ENCODE peak calls at places on chromosome 15, in six cellular contexts. M is colonic mucosa, T is RWPE2, E is fibroblast of lung, Y is aorta, C is right atrium auricular region. F is an unnamed sample.

GRCh38 chr15:86591994-86592746 is 512.5 kb downstream of the AGBL1 start:
- DNase-seq in M (peak; percentile 26), T (no peak), E (no peak), Y (no peak), C (no peak), F (no peak)

GRCh38 chr15:63474810-63475316 is 29.5 kb upstream of the USP3 start:
- DNase-seq in M (peak; percentile 59), T (no peak), E (no peak), Y (no peak), C (no peak), F (no peak)

GRCh38 chr15:83324799-83325198 is 40.3 kb upstream of the BNC1 start:
- DNase-seq in M (no peak), T (no peak), E (no peak), Y (no peak), C (no peak), F (no peak)

GRCh38 chr15:61997786-61998185 is 62.5 kb downstream of the VPS13C start:
- DNase-seq in M (no peak), T (no peak), E (no peak), Y (no peak), C (no peak), F (no peak)

GRCh38 chr15:66850078-66850991 is 148.3 kb downstream of the SMAD6 start:
- DNase-seq in M (peak; percentile 17), T (peak; percentile 64), E (no peak), Y (peak; percentile 83), C (peak; percentile 81), F (no peak)

GRCh38 chr15:52004806-52005205 is 14.2 kb upstream of the MAPK6 start:
- DNase-seq in M (no peak), T (no peak), E (no peak), Y (no peak), C (no peak), F (no peak)

GRCh38 chr15:27973886-27974285 is 125.2 kb downstream of the OCA2 start:
- DNase-seq in M (no peak), T (no peak), E (no peak), Y (no peak), C (no peak), F (no peak)

GRCh38 chr15:53351373-53351772 is 408.1 kb downstream of the WDR72 start:
- DNase-seq in M (no peak), T (no peak), E (no peak), Y (no peak), C (no peak), F (no peak)

GRCh38 chr15:87033056-87033455 is 953.4 kb downstream of the AGBL1 start:
- DNase-seq in M (no peak), T (no peak), E (no peak), Y (no peak), C (no peak), F (no peak)

GRCh38 chr15:97976766-97977503 is 16.4 kb downstream of the ARRDC4 start:
- DNase-seq in M (no peak), T (no peak), E (no peak), Y (no peak), C (no peak), F (no peak)

GRCh38 chr15:68183886-68184285 is 21.2 kb downstream of the CALML4 start:
- DNase-seq in M (no peak), T (no peak), E (no peak), Y (no peak), C (no peak), F (no peak)

GRCh38 chr15:38683382-38684242 is 119.0 kb upstream of the RASGRP1 start:
- DNase-seq in M (peak; percentile 65), T (no peak), E (peak; percentile 29), Y (no peak), C (no peak), F (peak; percentile 22)

GRCh38 chr15:51083641-51084040 is 11.1 kb downstream of the TNFAIP8L3 start:
- DNase-seq in M (no peak), T (no peak), E (no peak), Y (no peak), C (no peak), F (no peak)

GRCh38 chr15:99568548-99569352 is 3.0 kb downstream of the MEF2A start:
- DNase-seq in M (no peak), T (no peak), E (peak; percentile 70), Y (no peak), C (no peak), F (no peak)

GRCh38 chr15:78671626-78672211 is 30.7 kb upstream of the CHRNB4 start:
- DNase-seq in M (no peak), T (no peak), E (no peak), Y (no peak), C (no peak), F (no peak)

GRCh38 chr15:100999369-100999768 is 80.2 kb downstream of the LRRK1 start:
- DNase-seq in M (no peak), T (no peak), E (peak; percentile 56), Y (no peak), C (peak; percentile 34), F (no peak)

GRCh38 chr15:82919231-82919886 is 33.2 kb downstream of the HOMER2 start:
- DNase-seq in M (peak; percentile 33), T (no peak), E (no peak), Y (no peak), C (no peak), F (no peak)

GRCh38 chr15:92666780-92667179 is 11.2 kb upstream of the FAM174B start:
- DNase-seq in M (no peak), T (no peak), E (no peak), Y (no peak), C (peak; percentile 70), F (no peak)

GRCh38 chr15:77187751-77188464 is 117.0 kb upstream of the TSPAN3 start:
- DNase-seq in M (peak; percentile 32), T (no peak), E (peak; percentile 58), Y (no peak), C (peak; percentile 63), F (peak; percentile 57)

GRCh38 chr15:95565702-95566101 is 764.8 kb upstream of the NR2F2 start:
- DNase-seq in M (no peak), T (no peak), E (no peak), Y (no peak), C (no peak), F (no peak)

GRCh38 chr15:58509556-58509955 is 77.8 kb downstream of the LIPC start:
- DNase-seq in M (no peak), T (no peak), E (no peak), Y (no peak), C (no peak), F (no peak)

GRCh38 chr15:40845511-40846284 is 1.9 kb downstream of the SPINT1 start:
- DNase-seq in M (peak; percentile 91), T (peak; percentile 98), E (peak; percentile 30), Y (peak; percentile 34), C (no peak), F (no peak)

GRCh38 chr15:40844543-40844981 is 714 bp downstream of the SPINT1 start:
- DNase-seq in M (no peak), T (no peak), E (peak; percentile 16), Y (peak; percentile 81), C (no peak), F (no peak)

GRCh38 chr15:40845036-40845435 is 1.2 kb downstream of the SPINT1 start:
- DNase-seq in M (no peak), T (no peak), E (no peak), Y (no peak), C (no peak), F (no peak)

GRCh38 chr15:40847225-40847961 is 3.5 kb downstream of the SPINT1 start:
- DNase-seq in M (peak; percentile 97), T (no peak), E (peak; percentile 36), Y (peak; percentile 67), C (no peak), F (no peak)

DNA sequence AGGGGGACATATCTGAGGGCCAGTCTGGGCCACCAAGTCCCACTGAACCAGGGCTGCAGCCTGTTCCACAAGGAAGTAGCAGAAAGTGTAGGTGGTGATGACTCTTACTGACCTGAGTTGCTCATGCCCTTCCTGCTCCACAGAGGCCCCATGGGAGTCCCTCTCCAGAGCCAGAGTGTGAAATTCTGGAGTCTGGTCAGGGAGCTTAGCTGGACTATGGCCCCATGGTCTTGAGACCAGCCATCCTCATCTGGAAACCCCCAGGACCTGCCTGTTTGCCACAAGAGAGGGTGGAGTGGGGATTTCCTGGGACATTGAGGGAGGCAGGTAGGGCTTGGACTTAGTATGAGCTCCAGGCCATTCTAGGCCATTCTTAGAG is 3.0 kb downstream of the SPINT1 start:
- DNase-seq in M (no peak), T (no peak), E (no peak), Y (peak; percentile 30), C (no peak), F (no peak)
- H3K27ac ChIP-seq in M (peak overlapping the region; percentile 96), T (peak overlapping the region; percentile 90), E (no peak overlapping the region), Y (no peak overlapping the region), C (no peak overlapping the region), F (no peak overlapping the region)

GRCh38 chr15:40034186-40034946 is 4.6 kb downstream of the SRP14 start:
- DNase-seq in M (no peak), T (no peak), E (no peak), Y (no peak), C (no peak), F (no peak)
- H3K27ac ChIP-seq in M (no peak overlapping the region), T (no peak overlapping the region), E (no peak overlapping the region), Y (no peak overlapping the region), C (no peak overlapping the region), F (no peak overlapping the region)

DNA sequence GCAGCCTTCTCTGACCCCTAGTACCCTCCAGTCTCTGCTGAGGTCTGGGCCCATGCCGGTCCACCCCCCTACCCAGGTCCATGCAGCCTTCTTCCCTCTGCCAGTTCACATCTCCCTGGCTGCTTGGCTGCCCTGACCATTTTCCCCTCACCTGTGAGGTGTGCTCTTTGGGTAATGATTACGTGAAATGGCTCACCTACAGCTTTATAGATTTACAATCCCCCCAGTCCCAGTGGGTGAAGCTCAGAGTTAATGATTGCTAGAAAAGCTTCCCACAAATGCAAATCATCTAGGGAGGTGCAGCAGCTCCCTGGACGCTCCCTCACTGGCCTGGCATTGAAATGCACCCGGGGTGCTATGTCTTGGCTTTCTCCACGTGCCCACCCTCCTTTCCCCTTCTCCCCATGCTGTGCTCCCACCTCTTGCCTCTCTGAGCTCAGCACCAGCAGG is 18.7 kb downstream of the PAQR5 start:
- DNase-seq in M (peak; percentile 76), T (peak; percentile 50), E (no peak), Y (no peak), C (no peak), F (no peak)
- H3K27ac ChIP-seq in M (peak overlapping the region; percentile 87), T (no peak overlapping the region), E (no peak overlapping the region), Y (no peak overlapping the region), C (no peak overlapping the region), F (no peak overlapping the region)

GRCh38 chr15:71362556-71362955 is 247.3 kb downstream of the THSD4 start:
- DNase-seq in M (no peak), T (no peak), E (no peak), Y (no peak), C (no peak), F (no peak)

GRCh38 chr15:71364117-71364584 is 248.9 kb downstream of the THSD4 start:
- DNase-seq in M (peak; percentile 57), T (peak; percentile 86), E (no peak), Y (no peak), C (no peak), F (no peak)

GRCh38 chr15:71362987-71363968 is 248.0 kb downstream of the THSD4 start:
- DNase-seq in M (no peak), T (no peak), E (no peak), Y (no peak), C (no peak), F (no peak)

GRCh38 chr15:71366926-71367325 is 251.7 kb downstream of the THSD4 start:
- DNase-seq in M (no peak), T (no peak), E (no peak), Y (no peak), C (no peak), F (no peak)

DNA sequence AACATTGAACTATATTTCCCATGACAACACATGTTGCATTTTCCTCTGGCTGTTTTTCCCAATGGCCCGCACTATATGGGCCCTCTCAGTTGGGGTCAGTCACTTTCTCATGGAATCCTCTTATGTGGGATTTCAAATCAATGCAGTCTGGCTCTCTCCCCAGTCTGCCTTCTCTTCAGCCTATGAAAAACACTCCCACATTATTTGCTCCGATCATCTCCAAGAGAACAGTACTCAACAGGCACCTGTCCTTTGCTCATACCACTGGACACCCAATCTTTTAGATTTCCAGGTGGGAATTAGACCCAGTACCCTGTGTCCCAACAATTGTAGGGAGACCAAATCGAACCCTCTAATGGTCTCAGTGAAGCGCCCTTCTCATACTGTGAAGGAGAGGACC is 251.3 kb downstream of the THSD4 start:
- DNase-seq in M (no peak), T (no peak), E (no peak), Y (no peak), C (no peak), F (no peak)
- H3K27ac ChIP-seq in M (no peak overlapping the region), T (no peak overlapping the region), E (no peak overlapping the region), Y (no peak overlapping the region), C (no peak overlapping the region), F (no peak overlapping the region)